ENCODE peak calls at places on chromosomes 5 and 9, in six cellular contexts. One of them, this sample, is unnamed.

GRCh38 chr5:82287625-82288024 is 9.5 kb upstream of the RPS23 start:
- DNase-seq in NCI-H510A treated with DMSO at 0.1 percent for 48 hours: no peak
- DNase-seq in activated CD4-positive, CD25-positive, alpha-beta regulatory T cell: no peak
- DNase-seq in A172: no peak
- DNase-seq in brain pericyte: no peak
- DNase-seq in AG08395: no peak
- DNase-seq in this sample: no peak

GRCh38 chr9:127263664-127264063 is 910 bp upstream of the GARNL3 start:
- DNase-seq in NCI-H510A treated with DMSO at 0.1 percent for 48 hours: no peak
- DNase-seq in activated CD4-positive, CD25-positive, alpha-beta regulatory T cell: no peak
- DNase-seq in A172: no peak
- DNase-seq in brain pericyte: no peak
- DNase-seq in AG08395: no peak
- DNase-seq in this sample: no peak

GRCh38 chr5:148202531-148203092 is at the start of gene SPINK6:
- DNase-seq in NCI-H510A treated with DMSO at 0.1 percent for 48 hours: no peak
- DNase-seq in activated CD4-positive, CD25-positive, alpha-beta regulatory T cell: no peak
- DNase-seq in A172: peak
- DNase-seq in brain pericyte: no peak
- DNase-seq in AG08395: no peak
- DNase-seq in this sample: no peak

GRCh38 chr5:112084149-112084548 is 327.2 kb upstream of the NREP start:
- DNase-seq in NCI-H510A treated with DMSO at 0.1 percent for 48 hours: no peak
- DNase-seq in activated CD4-positive, CD25-positive, alpha-beta regulatory T cell: no peak
- DNase-seq in A172: no peak
- DNase-seq in brain pericyte: no peak
- DNase-seq in AG08395: no peak
- DNase-seq in this sample: no peak

GRCh38 chr5:158769702-158770101 is 330.0 kb downstream of the EBF1 start:
- DNase-seq in NCI-H510A treated with DMSO at 0.1 percent for 48 hours: no peak
- DNase-seq in activated CD4-positive, CD25-positive, alpha-beta regulatory T cell: no peak
- DNase-seq in A172: no peak
- DNase-seq in brain pericyte: no peak
- DNase-seq in AG08395: peak
- DNase-seq in this sample: no peak

GRCh38 chr5:74418709-74419108 is 221.8 kb downstream of the ENC1 start:
- DNase-seq in NCI-H510A treated with DMSO at 0.1 percent for 48 hours: no peak
- DNase-seq in activated CD4-positive, CD25-positive, alpha-beta regulatory T cell: no peak
- DNase-seq in A172: no peak
- DNase-seq in brain pericyte: no peak
- DNase-seq in AG08395: no peak
- DNase-seq in this sample: no peak

GRCh38 chr9:137034039-137034708 is 2.3 kb upstream of the FUT7 start:
- DNase-seq in NCI-H510A treated with DMSO at 0.1 percent for 48 hours: no peak
- DNase-seq in activated CD4-positive, CD25-positive, alpha-beta regulatory T cell: no peak
- DNase-seq in A172: peak
- DNase-seq in brain pericyte: no peak
- DNase-seq in AG08395: no peak
- DNase-seq in this sample: peak

GRCh38 chr9:68500457-68501158 is 40.1 kb downstream of the TMEM252 start:
- DNase-seq in NCI-H510A treated with DMSO at 0.1 percent for 48 hours: no peak
- DNase-seq in activated CD4-positive, CD25-positive, alpha-beta regulatory T cell: no peak
- DNase-seq in A172: peak
- DNase-seq in brain pericyte: no peak
- DNase-seq in AG08395: no peak
- DNase-seq in this sample: peak

GRCh38 chr5:15664961-15665360 is 165.0 kb downstream of the FBXL7 start:
- DNase-seq in NCI-H510A treated with DMSO at 0.1 percent for 48 hours: no peak
- DNase-seq in activated CD4-positive, CD25-positive, alpha-beta regulatory T cell: no peak
- DNase-seq in A172: peak
- DNase-seq in brain pericyte: peak
- DNase-seq in AG08395: no peak
- DNase-seq in this sample: no peak

GRCh38 chr9:5851445-5851844 is 18.5 kb upstream of the ERMP1 start:
- DNase-seq in NCI-H510A treated with DMSO at 0.1 percent for 48 hours: no peak
- DNase-seq in activated CD4-positive, CD25-positive, alpha-beta regulatory T cell: no peak
- DNase-seq in A172: no peak
- DNase-seq in brain pericyte: no peak
- DNase-seq in AG08395: peak
- DNase-seq in this sample: no peak

GRCh38 chr9:94681508-94681907 is 42.2 kb upstream of the FBP1 start:
- DNase-seq in NCI-H510A treated with DMSO at 0.1 percent for 48 hours: peak
- DNase-seq in activated CD4-positive, CD25-positive, alpha-beta regulatory T cell: peak
- DNase-seq in A172: peak
- DNase-seq in brain pericyte: peak
- DNase-seq in AG08395: peak
- DNase-seq in this sample: peak